ENCODE peak calls at places on chromosomes 16 and 17, in seven cellular contexts. O is EL; C is stromal cell of bone marrow; W is thoracic aorta; E is neural progenitor cell; K is activated CD4-positive, alpha-beta T cell treated with anti-CD3 and anti-CD28 coated beads, Interleukin-2, amount 10 ng/mL, durations not matched to agents 7 days and 5 days; S is hepatic stellate cell. H is an unnamed sample.

GRCh38 chr16:1093284-1094123 is 2.5 kb downstream of the C1QTNF8 start:
- DNase-seq in O (peak), W (no peak), S (peak), C (no peak), E (peak), K (peak), H (no peak)

GRCh38 chr16:84183911-84184310 is 2.9 kb downstream of the TAF1C start:
- DNase-seq in S (peak), O (no peak), K (no peak), E (no peak), C (no peak), W (no peak), H (no peak)

GRCh38 chr17:78114831-78115723 is 13.5 kb downstream of the TMC6 start:
- DNase-seq in C (no peak), O (no peak), E (no peak), K (no peak), W (no peak), S (no peak), H (no peak)

GRCh38 chr17:46063239-46063638 is 64.2 kb downstream of the STH start:
- DNase-seq in S (peak), K (no peak), O (peak), E (no peak), C (no peak), W (no peak), H (no peak)

GRCh38 chr17:835263-835662 is 53.1 kb downstream of the MRM3 start:
- DNase-seq in O (peak), S (peak), K (no peak), E (peak), W (no peak), C (peak), H (no peak)

GRCh38 chr16:77171750-77172635 is 19.0 kb upstream of the MON1B start:
- DNase-seq in O (peak), W (no peak), E (peak), C (peak), K (peak), S (no peak), H (no peak)

GRCh38 chr17:57044976-57045867 is 39.8 kb upstream of the AKAP1 start:
- DNase-seq in C (no peak), K (no peak), S (no peak), W (no peak), O (no peak), E (no peak), H (no peak)

GRCh38 chr16:57091990-57092785 is at the start of gene CPNE2:
- DNase-seq in E (peak), K (peak), W (no peak), O (peak), S (peak), C (no peak), H (no peak)

GRCh38 chr17:20133552-20133951 is 124.4 kb downstream of the SPECC1 start:
- DNase-seq in E (no peak), C (no peak), K (no peak), S (no peak), O (no peak), W (no peak), H (no peak)

GRCh38 chr17:68981288-68981687 is 26.1 kb upstream of the ABCA8 start:
- DNase-seq in S (peak), E (no peak), K (no peak), O (peak), C (peak), W (no peak), H (no peak)

GRCh38 chr16:12763517-12763916 is 40.2 kb downstream of the CPPED1 start:
- DNase-seq in E (no peak), S (no peak), C (no peak), K (no peak), W (no peak), O (no peak), H (no peak)